ENCODE peak calls at places on chromosome 9, in six cellular contexts. A, D, I, G, Z and U are unnamed samples. For H3K9me3, the result is how much of the 10 kb centered on the place peaks cover.

GRCh38 chr9:89549031-89549644 is 51.2 kb upstream of the SEMA4D start:
- DNase-seq in D (peak), G (peak), Z (peak), A (peak), I (peak), U (peak)

GRCh38 chr9:9919174-9919573 is 693.6 kb downstream of the PTPRD start:
- DNase-seq in D (no peak), I (no peak), A (no peak), G (no peak), Z (no peak), U (no peak)

GRCh38 chr9:106920701-106921283 is 57.8 kb downstream of the ZNF462 start:
- DNase-seq in A (peak), D (peak), G (no peak), Z (peak), I (peak), U (no peak)

GRCh38 chr9:100082786-100083185 is 16.0 kb downstream of the ERP44 start:
- DNase-seq in D (no peak), G (no peak), Z (no peak), I (peak), A (no peak), U (no peak)

GRCh38 chr9:96141666-96142065 is 160.3 kb downstream of the HSD17B3 start:
- DNase-seq in G (no peak), A (no peak), Z (no peak), D (no peak), I (peak), U (no peak)

GRCh38 chr9:122827759-122828090 is 663 bp downstream of the PDCL start:
- DNase-seq in Z (peak), I (peak), D (no peak), A (no peak), G (no peak), U (no peak)

GRCh38 chr9:77488439-77489126 is 159.5 kb downstream of the GNA14 start:
- DNase-seq in G (no peak), I (peak), A (no peak), D (peak), Z (peak), U (no peak)

GRCh38 chr9:96025995-96026572 is 150.6 kb downstream of the ERCC6L2 start:
- DNase-seq in I (no peak), Z (peak), D (no peak), A (no peak), G (peak), U (no peak)

GRCh38 chr9:119963258-119963797 is 594.1 kb upstream of the BRINP1 start:
- DNase-seq in Z (peak), I (peak), D (peak), A (no peak), G (peak), U (no peak)

GRCh38 chr9:16223074-16223871 is 647.2 kb downstream of the BNC2 start:
- DNase-seq in D (no peak), G (no peak), I (no peak), Z (no peak), A (no peak), U (no peak)

GRCh38 chr9:7259544-7260241 is 501.9 kb downstream of the KDM4C start:
- DNase-seq in Z (no peak), G (no peak), D (no peak), A (no peak), I (no peak), U (no peak)

GRCh38 chr9:81530407-81530810 is 158.9 kb downstream of the TLE1 start:
- DNase-seq in I (no peak), D (no peak), G (no peak), Z (no peak), A (no peak), U (no peak)

GRCh38 chr9:21559402-21560280 is 77.5 kb upstream of the IFNE start:
- DNase-seq in I (peak), D (no peak), A (no peak), Z (peak), G (peak), U (peak)

GRCh38 chr9:89614319-89614892 is 9.6 kb downstream of the GADD45G start:
- DNase-seq in I (no peak), Z (no peak), G (no peak), D (no peak), A (no peak), U (no peak)

GRCh38 chr9:37632479-37632878 is 18.3 kb upstream of the FRMPD1 start:
- DNase-seq in A (no peak), Z (no peak), G (no peak), I (no peak), D (no peak), U (no peak)

GRCh38 chr9:1460143-1460769 is 410.1 kb downstream of the DMRT2 start:
- DNase-seq in I (no peak), A (no peak), G (no peak), D (no peak), Z (no peak), U (no peak)

GRCh38 chr9:109417054-109417453 is 81.1 kb downstream of the PTPN3 start:
- DNase-seq in Z (no peak), D (no peak), I (peak), G (no peak), A (no peak), U (no peak)

GRCh38 chr9:108486791-108487190 is 369.0 kb downstream of the ACTL7B start:
- DNase-seq in Z (no peak), D (no peak), A (no peak), G (no peak), I (no peak), U (no peak)

GRCh38 chr9:125558453-125559084 is 148.4 kb downstream of the MAPKAP1 start:
- DNase-seq in Z (peak), A (peak), D (peak), G (no peak), I (peak), U (peak)

GRCh38 chr9:136925414-136926153 is 19.0 kb downstream of the FBXW5 start:
- DNase-seq in D (no peak), I (no peak), A (peak), Z (no peak), G (peak), U (no peak)

GRCh38 chr9:96567203-96567700 is 52.4 kb downstream of the CDC14B start:
- DNase-seq in A (no peak), Z (no peak), D (no peak), G (no peak), I (no peak), U (no peak)

GRCh38 chr9:15755660-15756059 is 202.8 kb downstream of the CCDC171 start:
- DNase-seq in D (no peak), G (no peak), A (no peak), I (peak), Z (no peak), U (no peak)

GRCh38 chr9:91760906-91761305 is 189.1 kb downstream of the ROR2 start:
- DNase-seq in D (no peak), G (no peak), I (no peak), Z (no peak), A (no peak), U (no peak)

GRCh38 chr9:123049589-123050222 is 16.2 kb downstream of the GPR21 start:
- DNase-seq in G (no peak), A (no peak), D (no peak), I (peak), Z (no peak), U (no peak)

GRCh38 chr9:95003694-95004451 is 277.4 kb downstream of the AOPEP start:
- DNase-seq in G (peak), I (peak), D (no peak), A (peak), Z (peak), U (no peak)
- TF ChIP-seq CTCF in G (no peak), I (peak), D (no peak), A (no peak), Z (no peak), U (no peak)

DNA sequence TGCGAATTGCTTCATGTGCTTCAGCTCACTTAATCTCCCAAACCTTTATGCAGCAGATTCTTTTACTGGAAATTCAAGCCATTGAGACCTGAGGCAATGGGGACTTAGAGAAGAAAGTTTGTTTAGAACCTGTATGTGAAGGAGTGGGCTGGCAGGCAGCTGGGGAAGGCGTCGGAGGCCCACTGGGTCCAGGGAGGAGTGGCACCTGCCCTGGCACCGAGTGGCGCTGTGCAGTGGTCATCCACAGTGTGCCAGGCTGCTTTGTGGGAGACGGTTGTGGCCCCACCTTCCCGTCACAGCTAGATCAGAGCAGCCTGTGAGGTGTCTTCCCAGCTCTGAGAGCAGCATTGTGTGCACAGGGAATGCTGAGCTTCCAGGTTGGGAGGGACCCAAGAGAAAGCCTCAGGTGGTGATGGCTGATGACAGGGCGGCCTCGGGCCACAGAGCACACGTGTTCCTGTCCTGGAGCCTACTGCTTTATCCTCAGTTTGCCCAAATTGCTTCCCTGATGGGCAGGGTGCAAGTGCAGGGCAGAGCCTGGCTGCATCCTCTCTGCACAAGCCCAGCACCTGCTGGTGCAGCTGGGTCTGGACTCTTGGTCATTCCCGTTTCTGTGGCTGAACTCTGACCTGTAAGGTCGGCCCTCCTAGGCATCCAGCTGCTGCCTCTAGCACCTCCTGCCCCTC is 175.2 kb downstream of the CACNA1B start:
- DNase-seq in A (peak), Z (peak), D (no peak), G (peak), I (no peak), U (no peak)
- H3K9me3 ChIP-seq in A (under half), Z (under half), D (under half), G (under half), I (half or more), U (under half)

DNA sequence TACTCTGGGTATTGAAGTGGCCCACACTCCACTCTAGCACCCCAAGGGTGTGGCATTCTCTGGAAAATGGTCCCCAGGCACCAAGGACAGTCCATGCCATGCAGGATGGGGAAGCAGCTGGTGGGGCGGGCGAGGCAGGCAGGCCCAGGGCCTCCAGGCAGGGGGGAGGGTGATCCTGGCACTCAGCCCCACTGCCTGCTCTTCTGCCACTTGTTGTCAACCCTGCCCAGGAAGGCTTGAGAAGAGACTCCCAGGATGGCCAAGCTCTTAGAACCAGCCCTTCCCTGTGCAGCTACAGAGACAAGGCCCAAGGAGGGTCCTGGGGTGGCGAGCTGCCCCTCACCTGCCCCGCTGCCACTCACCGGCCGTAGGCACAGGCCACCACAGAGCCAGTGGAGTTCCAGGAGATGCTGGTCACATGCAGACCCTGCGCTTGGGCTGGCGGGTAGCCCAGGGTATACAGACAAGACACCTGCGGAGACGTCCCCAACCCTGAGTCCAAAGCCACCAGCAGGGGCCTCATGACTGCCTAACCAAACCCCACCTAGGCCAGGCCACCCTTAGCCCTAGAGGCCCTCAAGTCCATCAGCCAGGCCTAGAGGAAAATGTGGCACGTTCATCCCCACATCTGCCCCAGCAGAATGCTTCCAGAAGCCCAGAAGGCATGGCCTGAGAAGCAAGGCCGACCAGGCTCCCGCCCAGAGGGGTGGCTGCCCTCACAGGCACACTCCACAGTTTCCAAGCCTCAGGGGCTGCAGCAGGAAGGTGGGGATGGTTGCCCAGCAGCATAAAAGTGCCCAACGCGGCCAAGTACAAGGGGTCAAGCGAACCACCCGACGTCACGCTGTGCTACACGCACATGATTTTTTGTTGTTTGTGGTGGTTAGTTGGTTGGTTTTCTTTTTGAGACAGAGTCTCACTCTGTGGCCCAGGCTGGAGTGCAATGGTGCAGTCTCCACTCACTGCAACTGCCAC is 19.8 kb downstream of the DYNC2I2 start:
- DNase-seq in G (peak), I (no peak), A (no peak), D (no peak), Z (no peak), U (no peak)
- H3K27ac ChIP-seq in G (peak), I (no peak), A (peak), D (peak), Z (no peak), U (no peak)

DNA sequence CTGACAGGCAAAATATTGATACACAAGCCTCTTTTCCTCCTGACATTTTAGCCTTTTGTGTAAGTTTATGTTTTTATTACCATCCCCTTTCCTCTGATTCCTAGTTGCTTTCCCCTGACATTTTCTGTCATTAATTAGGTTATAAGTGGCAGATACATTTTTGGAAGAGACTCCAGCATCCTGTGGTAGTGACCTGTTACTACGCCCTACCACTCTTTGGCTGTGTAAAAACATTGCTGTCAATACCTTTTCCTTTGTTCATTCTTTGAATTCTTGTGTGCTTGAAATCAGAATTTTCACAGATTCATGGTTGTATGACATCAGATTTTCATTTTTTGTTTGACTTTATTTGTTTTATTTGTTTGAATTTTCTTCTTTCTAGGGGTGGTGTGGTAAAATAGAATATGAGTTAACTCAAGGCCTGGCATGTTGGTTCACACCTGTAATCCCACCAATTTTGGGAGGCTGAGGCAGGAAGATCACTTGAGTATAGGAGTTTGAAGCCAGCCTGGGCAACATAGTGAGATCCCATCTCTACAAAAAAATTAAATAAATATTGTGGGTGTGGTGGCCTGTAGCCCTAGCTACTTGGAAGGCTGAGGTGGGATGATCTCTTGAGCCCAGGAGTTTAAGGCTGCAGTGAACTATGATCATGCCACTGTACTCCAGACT is 43.4 kb downstream of the UBE2R2 start:
- DNase-seq in I (no peak), G (no peak), A (no peak), D (no peak), Z (no peak), U (no peak)
- TF ChIP-seq CTCF in I (no peak), G (no peak), A (no peak), D (no peak), Z (no peak), U (no peak)

DNA sequence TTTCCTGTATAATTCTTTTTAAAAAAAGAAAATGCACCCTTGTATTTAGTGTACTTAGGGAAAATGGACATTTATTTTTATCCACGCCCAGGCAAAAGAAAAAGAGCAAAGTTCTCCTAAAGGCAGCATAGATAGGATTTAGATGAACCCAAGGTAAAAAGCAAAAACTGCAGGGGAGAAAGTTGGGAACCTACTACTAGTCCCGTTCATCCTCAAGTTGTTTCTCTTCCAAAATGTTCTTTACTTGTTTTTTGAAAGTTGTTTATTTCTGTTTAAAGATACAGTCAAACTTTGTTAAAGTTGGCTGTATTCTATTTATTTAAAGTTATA is 9.8 kb downstream of the RUSC2 start:
- DNase-seq in I (no peak), Z (no peak), D (no peak), A (no peak), G (no peak), U (no peak)
- H3K9me3 ChIP-seq in I (under half), Z (under half), D (under half), A (under half), G (under half), U (under half)

DNA sequence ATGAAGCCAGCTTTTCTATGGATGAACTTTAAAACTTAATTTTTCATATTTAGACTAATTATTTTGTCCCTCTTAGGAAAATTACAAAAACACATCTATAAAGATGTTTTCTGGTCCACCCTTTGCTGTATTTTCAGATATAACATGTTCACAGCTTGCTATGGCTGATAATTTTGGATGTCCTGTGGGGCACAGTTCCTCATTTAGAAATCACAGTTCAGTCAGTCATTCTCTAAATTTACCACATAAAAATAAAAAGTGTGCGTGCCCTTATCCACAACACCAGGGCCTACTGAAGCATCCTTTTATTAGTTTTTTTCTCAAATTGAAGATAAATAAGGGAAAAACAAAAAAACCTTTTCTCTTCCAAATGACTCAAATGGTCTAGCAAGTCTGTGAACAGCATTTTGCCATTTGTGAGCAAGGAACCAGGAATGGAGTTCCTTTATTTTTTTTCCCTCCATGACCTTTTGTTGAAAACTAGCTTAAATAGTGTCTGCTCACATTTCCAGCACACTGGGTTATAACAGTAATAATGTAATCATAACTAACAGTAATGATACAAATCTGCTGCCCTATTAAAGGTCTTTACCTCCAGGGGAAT is 87.1 kb downstream of the CEMIP2 start:
- DNase-seq in D (no peak), I (peak), A (no peak), Z (no peak), G (no peak), U (no peak)
- H3K27ac ChIP-seq in D (peak), I (peak), A (no peak), Z (no peak), G (no peak), U (no peak)

GRCh38 chr9:87909310-87910041 is 8.3 kb upstream of the SPATA31C1 start:
- DNase-seq in G (peak), I (no peak), A (no peak), D (peak), Z (no peak), U (no peak)
- TF ChIP-seq CTCF in G (peak), I (no peak), A (no peak), D (peak), Z (no peak), U (no peak)

GRCh38 chr9:135246248-135247173 is 159.0 kb downstream of the OLFM1 start:
- DNase-seq in G (peak), I (no peak), D (no peak), Z (no peak), A (no peak), U (no peak)
- H3K9me3 ChIP-seq in G (under half), I (under half), D (under half), Z (under half), A (under half), U (under half)

GRCh38 chr9:130300739-130301138 is 35.2 kb downstream of the HMCN2 start:
- DNase-seq in Z (no peak), D (no peak), G (peak), A (no peak), I (no peak), U (no peak)

GRCh38 chr9:130301483-130302286 is 36.1 kb downstream of the HMCN2 start:
- DNase-seq in D (no peak), A (peak), I (peak), G (peak), Z (no peak), U (no peak)

GRCh38 chr9:130298663-130299279 is 33.2 kb downstream of the HMCN2 start:
- DNase-seq in A (no peak), I (no peak), D (no peak), G (peak), Z (peak), U (no peak)

GRCh38 chr9:130297371-130297770 is 31.8 kb downstream of the HMCN2 start:
- DNase-seq in A (no peak), G (peak), I (no peak), Z (no peak), D (no peak), U (no peak)

GRCh38 chr9:130299785-130300615 is 34.4 kb downstream of the HMCN2 start:
- DNase-seq in Z (no peak), I (no peak), A (no peak), G (peak), D (no peak), U (no peak)
- H3K27ac ChIP-seq in Z (no peak), I (no peak), A (peak), G (no peak), D (no peak), U (no peak)